ENCODE peak calls at places on chromosome 20, in five cellular contexts. Z is stomach; D is MM.1S; M is OCI-LY7; I is effector memory CD4-positive, alpha-beta T cell. E is an unnamed sample.

GRCh38 chr20:25059487-25059820 is 1.5 kb upstream of the ACSS1 start:
- DNase-seq in D (no peak), M (no peak), Z (peak), I (no peak), E (no peak)

GRCh38 chr20:5845686-5846651 is 95.8 kb downstream of the SHLD1 start:
- DNase-seq in Z (no peak), D (peak), I (no peak), M (no peak), E (no peak)

GRCh38 chr20:48791666-48792071 is 36.1 kb downstream of the PREX1 start:
- DNase-seq in I (no peak), M (no peak), Z (no peak), D (no peak), E (no peak)

GRCh38 chr20:60003776-60004175 is 45.6 kb downstream of the CDH26 start:
- DNase-seq in Z (no peak), D (no peak), I (no peak), M (no peak), E (no peak)

GRCh38 chr20:24779886-24780285 is 169.2 kb upstream of the CST7 start:
- DNase-seq in I (no peak), Z (no peak), D (no peak), M (no peak), E (no peak)

GRCh38 chr20:63117151-63117550 is 98.8 kb downstream of the YTHDF1 start:
- DNase-seq in Z (no peak), I (no peak), D (no peak), M (no peak), E (no peak)

GRCh38 chr20:54984104-54984448 is 508.7 kb downstream of the DOK5 start:
- DNase-seq in Z (no peak), D (no peak), I (no peak), M (no peak), E (no peak)

GRCh38 chr20:34859826-34860545 is 12.7 kb downstream of the GGT7 start:
- DNase-seq in M (no peak), I (no peak), D (no peak), Z (no peak), E (no peak)

GRCh38 chr20:5586720-5587119 is 163.5 kb upstream of the SHLD1 start:
- DNase-seq in Z (no peak), I (no peak), M (peak), D (no peak), E (no peak)

GRCh38 chr20:53576586-53577318 is 16.9 kb downstream of the ZNF217 start:
- DNase-seq in I (no peak), D (no peak), Z (no peak), M (no peak), E (no peak)

GRCh38 chr20:62457831-62458230 is 18.0 kb downstream of the GATA5 start:
- DNase-seq in M (no peak), Z (no peak), D (no peak), I (no peak), E (no peak)

GRCh38 chr20:62147125-62147524 is 3.6 kb downstream of the SS18L1 start:
- DNase-seq in M (no peak), Z (no peak), D (no peak), I (no peak), E (no peak)

GRCh38 chr20:11544029-11544678 is 373.5 kb upstream of the BTBD3 start:
- DNase-seq in I (no peak), D (peak), Z (no peak), M (peak), E (peak)

GRCh38 chr20:13288357-13288756 is 67.3 kb downstream of the ISM1 start:
- DNase-seq in M (no peak), D (no peak), Z (no peak), I (no peak), E (no peak)

GRCh38 chr20:51272392-51272791 is 249.5 kb upstream of the KCNG1 start:
- DNase-seq in D (no peak), M (no peak), Z (no peak), I (no peak), E (no peak)

GRCh38 chr20:12575352-12576095 is 433.2 kb upstream of the SPTLC3 start:
- DNase-seq in Z (peak), D (no peak), I (no peak), M (no peak), E (no peak)

GRCh38 chr20:23628402-23629016 is 9.2 kb downstream of the CST3 start:
- DNase-seq in D (no peak), I (no peak), Z (no peak), M (no peak), E (no peak)

GRCh38 chr20:10857362-10858070 is 183.7 kb upstream of the JAG1 start:
- DNase-seq in D (no peak), I (no peak), M (no peak), Z (no peak), E (no peak)

GRCh38 chr20:6074145-6074561 is 20.3 kb upstream of the LRRN4 start:
- DNase-seq in I (no peak), Z (peak), M (peak), D (peak), E (no peak)

GRCh38 chr20:16030253-16030652 is 543.0 kb downstream of the KIF16B start:
- DNase-seq in Z (no peak), D (no peak), I (no peak), M (no peak), E (no peak)

GRCh38 chr20:62080249-62080993 is 14.7 kb upstream of the TAF4 start:
- DNase-seq in M (no peak), Z (no peak), I (no peak), D (no peak), E (no peak)

GRCh38 chr20:36303020-36303595 is 3.0 kb upstream of the DLGAP4 start:
- DNase-seq in M (no peak), Z (no peak), I (no peak), D (no peak), E (no peak)

GRCh38 chr20:48405909-48406308 is 421.9 kb downstream of the PREX1 start:
- DNase-seq in Z (no peak), I (no peak), D (no peak), M (no peak), E (no peak)

GRCh38 chr20:38303908-38304379 is at the start of gene BPI:
- DNase-seq in M (no peak), I (no peak), Z (peak), D (no peak), E (no peak)

GRCh38 chr20:32484221-32485125 is 100.7 kb downstream of the NOL4L start:
- DNase-seq in D (no peak), I (peak), M (peak), Z (peak), E (no peak)

GRCh38 chr20:43442310-43442880 is 15.3 kb upstream of the SRSF6 start:
- DNase-seq in M (no peak), Z (no peak), D (no peak), I (no peak), E (no peak)

GRCh38 chr20:52210037-52210990 is 18.7 kb upstream of the ZFP64 start:
- DNase-seq in I (no peak), D (no peak), Z (no peak), M (no peak), E (no peak)

GRCh38 chr20:58755751-58756524 is 63.3 kb downstream of the NPEPL1 start:
- DNase-seq in Z (no peak), M (no peak), I (no peak), D (no peak), E (no peak)

GRCh38 chr20:25285091-25285647 is 37.3 kb downstream of the PYGB start:
- DNase-seq in I (no peak), Z (peak), D (no peak), M (no peak), E (no peak)

GRCh38 chr20:58297394-58297793 is 12.1 kb upstream of the RAB22A start:
- DNase-seq in D (no peak), I (no peak), M (no peak), Z (no peak), E (no peak)

GRCh38 chr20:61942526-61942925 is 123.2 kb downstream of the TAF4 start:
- DNase-seq in D (no peak), I (no peak), M (no peak), Z (no peak), E (no peak)

GRCh38 chr20:62929051-62929538 is 2.8 kb upstream of the DIDO1 start:
- DNase-seq in Z (peak), I (peak), D (no peak), M (no peak), E (no peak)

GRCh38 chr20:23094927-23095326 is 8.8 kb upstream of the CD93 start:
- DNase-seq in D (no peak), I (no peak), Z (no peak), M (no peak), E (no peak)

GRCh38 chr20:48348022-48348421 is 479.8 kb downstream of the PREX1 start:
- DNase-seq in I (no peak), M (no peak), D (no peak), Z (no peak), E (no peak)

GRCh38 chr20:18397090-18397489 is 69.7 kb downstream of the DZANK1 start:
- DNase-seq in I (no peak), M (no peak), Z (no peak), D (no peak), E (no peak)

GRCh38 chr20:39188264-39188765 is 226.2 kb downstream of the DHX35 start:
- DNase-seq in D (no peak), M (no peak), I (no peak), Z (no peak), E (no peak)

GRCh38 chr20:19811231-19811630 is 53.2 kb downstream of the RIN2 start:
- DNase-seq in Z (no peak), I (no peak), M (no peak), D (no peak), E (no peak)
- H3K4me3 ChIP-seq in Z (no peak), I (no peak), M (no peak), D (no peak), E (no peak)

GRCh38 chr20:46202758-46203509 is 84.8 kb downstream of the CD40 start:
- DNase-seq in I (no peak), Z (no peak), D (no peak), M (no peak), E (no peak)

GRCh38 chr20:46204594-46205205 is 86.6 kb downstream of the CD40 start:
- DNase-seq in I (no peak), M (no peak), D (no peak), Z (no peak), E (no peak)

GRCh38 chr20:46206025-46206424 is 87.9 kb downstream of the CD40 start:
- DNase-seq in M (no peak), I (no peak), D (no peak), Z (peak), E (no peak)

GRCh38 chr20:46205349-46205748 is 87.2 kb downstream of the CD40 start:
- DNase-seq in Z (no peak), D (no peak), M (no peak), I (no peak), E (no peak)

DNA sequence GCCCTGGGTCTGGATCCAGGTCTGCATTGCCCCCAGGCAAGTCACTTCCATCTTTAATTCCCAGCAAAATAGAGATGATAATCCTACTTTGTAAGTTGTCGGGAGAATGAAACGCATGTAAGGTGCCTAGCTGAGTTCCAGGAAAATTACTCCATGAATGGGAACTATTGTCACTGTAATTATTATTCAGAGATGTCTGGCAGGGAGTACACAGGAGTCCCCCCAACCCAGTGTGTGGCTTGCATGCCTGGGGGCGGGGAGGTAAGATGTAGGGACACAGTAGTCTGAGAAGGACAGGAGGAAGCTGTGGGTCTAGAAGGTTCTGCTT is 85.4 kb downstream of the CD40 start:
- DNase-seq in I (no peak), Z (no peak), D (no peak), M (no peak), E (no peak)
- H3K27ac ChIP-seq in I (no peak), Z (no peak), D (no peak), M (no peak), E (no peak)

GRCh38 chr20:56627122-56628014 is 1.7 kb upstream of the TFAP2C start:
- DNase-seq in I (no peak), Z (no peak), D (no peak), M (no peak), E (no peak)

GRCh38 chr20:56630086-56630493 is 984 bp downstream of the TFAP2C start:
- DNase-seq in D (peak), M (no peak), Z (peak), I (no peak), E (no peak)

GRCh38 chr20:56629464-56630085 is 469 bp downstream of the TFAP2C start:
- DNase-seq in M (no peak), I (no peak), Z (no peak), D (peak), E (no peak)

GRCh38 chr20:56628015-56628872 is 862 bp upstream of the TFAP2C start:
- DNase-seq in D (peak), Z (no peak), I (no peak), M (no peak), E (no peak)

GRCh38 chr20:56628873-56629463 is at the start of gene TFAP2C:
- DNase-seq in D (peak), I (no peak), M (no peak), Z (peak), E (no peak)
- H3K4me3 ChIP-seq in D (peak), I (peak), M (no peak), Z (peak), E (peak)

GRCh38 chr20:3640259-3640658 is 22.9 kb downstream of the GFRA4 start:
- DNase-seq in I (no peak), D (no peak), M (no peak), Z (no peak), E (no peak)
- H3K27ac ChIP-seq in I (no peak), D (no peak), M (no peak), Z (no peak), E (no peak)

GRCh38 chr20:17381701-17382100 is 149.5 kb downstream of the BFSP1 start:
- DNase-seq in Z (no peak), M (no peak), D (no peak), I (no peak), E (no peak)
- H3K4me3 ChIP-seq in Z (no peak), M (no peak), D (no peak), I (no peak), E (no peak)

DNA sequence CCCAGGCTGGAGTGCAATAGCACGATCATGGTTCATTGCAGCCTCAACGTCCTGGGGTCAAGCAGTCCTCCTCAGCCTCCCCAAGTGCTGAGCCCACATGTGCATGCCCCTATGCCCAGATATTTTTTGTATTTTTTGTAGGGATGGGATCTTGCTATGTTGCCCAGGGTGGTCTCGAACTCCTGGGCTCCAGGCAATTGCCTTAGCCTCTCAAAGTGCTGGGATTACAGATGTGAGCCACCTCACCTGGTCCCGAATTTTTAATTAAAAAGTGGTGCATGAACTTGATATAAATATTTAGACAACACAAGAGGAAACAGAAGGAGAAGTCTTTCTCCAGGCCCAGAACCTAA is 7.1 kb upstream of the RNF114 start:
- DNase-seq in M (no peak), Z (no peak), I (no peak), D (no peak), E (no peak)
- H3K27ac ChIP-seq in M (no peak), Z (peak), I (no peak), D (no peak), E (no peak)

GRCh38 chr20:45098096-45098773 is 2.7 kb downstream of the KCNS1 start:
- DNase-seq in M (no peak), I (no peak), Z (peak), D (no peak), E (peak)
- H3K4me3 ChIP-seq in M (no peak), I (peak), Z (peak), D (no peak), E (no peak)

E was measured in iPS DF 6.9.